ENCODE peak calls at places on chromosome 19, in eight cellular contexts. J is gastrocnemius medialis, O is astrocyte of the spinal cord, F is glutamatergic neuron, B is H1, H is lower leg skin, S is fibroblast of mammary gland, V is HFF-Myc. T is an unnamed sample.

GRCh38 chr19:30376272-30376671 is 4.1 kb downstream of the ZNF536 start:
- DNase-seq in B (no peak), O (no peak), J (no peak), F (no peak), S (no peak), H (no peak), V (no peak), T (no peak)

GRCh38 chr19:43572172-43572588 is 3.1 kb downstream of the XRCC1 start:
- DNase-seq in O (no peak), S (no peak), V (no peak), F (no peak), B (no peak), H (no peak), J (no peak), T (no peak)

GRCh38 chr19:30086916-30087315 is 144.9 kb downstream of the URI1 start:
- DNase-seq in J (no peak), H (no peak), F (no peak), O (no peak), V (no peak), S (no peak), B (no peak), T (no peak)

GRCh38 chr19:11848594-11849263 is at the start of gene ZNF439:
- DNase-seq in J (peak; percentile 58), H (peak; percentile 89), S (peak; percentile 34), F (peak; percentile 90), B (peak; percentile 23), O (peak; percentile 47), V (no peak), T (peak; percentile 69)

GRCh38 chr19:43290568-43291359 is 21.4 kb upstream of the PSG9 start:
- DNase-seq in J (no peak), F (peak; percentile 45), B (no peak), S (peak; percentile 15), O (peak; percentile 8), H (no peak), V (peak; percentile 3), T (no peak)

GRCh38 chr19:7715671-7716070 is 13.7 kb upstream of the FCER2 start:
- DNase-seq in S (no peak), V (no peak), F (no peak), B (no peak), J (no peak), O (no peak), H (no peak), T (no peak)

GRCh38 chr19:35347171-35347929 is at the start of gene FFAR1:
- DNase-seq in O (no peak), F (no peak), H (no peak), S (no peak), B (no peak), V (no peak), J (no peak), T (peak; percentile 36)

GRCh38 chr19:1251233-1251502 is 2.8 kb downstream of the MIDN start:
- DNase-seq in V (no peak), O (peak; percentile 66), F (no peak), H (no peak), B (no peak), S (peak; percentile 65), J (no peak), T (no peak)

GRCh38 chr19:52492991-52493470 is 34.4 kb upstream of the ZNF808 start:
- DNase-seq in B (peak; percentile 44), H (no peak), S (no peak), O (no peak), F (peak; percentile 47), J (no peak), V (no peak), T (no peak)

GRCh38 chr19:38795549-38795948 is 6.5 kb downstream of the LGALS7B start:
- DNase-seq in S (no peak), O (no peak), J (no peak), F (no peak), H (no peak), B (no peak), V (no peak), T (no peak)

GRCh38 chr19:611506-611869 is 21.8 kb downstream of the HCN2 start:
- DNase-seq in J (no peak), B (no peak), H (no peak), S (peak; percentile 94), F (no peak), V (peak; percentile 56), O (peak; percentile 98), T (no peak)

GRCh38 chr19:27746691-27747380 is 1466.1 kb downstream of the UQCRFS1 start:
- DNase-seq in J (no peak), H (peak; percentile 9), F (peak; percentile 52), S (peak; percentile 28), B (peak; percentile 25), O (no peak), V (no peak), T (peak; percentile 60)
- TF ChIP-seq CTCF in J (no peak), H (no peak), F (no peak), S (peak; percentile 17), B (peak; percentile 53), O (no peak), V (no peak), T (peak; percentile 54)

GRCh38 chr19:10334340-10335148 is 1.2 kb upstream of the RAVER1 start:
- DNase-seq in V (peak; percentile 81), H (peak; percentile 90), J (peak; percentile 93), B (peak; percentile 70), F (peak; percentile 89), S (peak; percentile 95), O (peak; percentile 95), T (peak; percentile 92)
- TF ChIP-seq CTCF in V (no peak), H (no peak), J (no peak), B (no peak), F (no peak), S (peak; percentile 4), O (no peak), T (no peak)

DNA sequence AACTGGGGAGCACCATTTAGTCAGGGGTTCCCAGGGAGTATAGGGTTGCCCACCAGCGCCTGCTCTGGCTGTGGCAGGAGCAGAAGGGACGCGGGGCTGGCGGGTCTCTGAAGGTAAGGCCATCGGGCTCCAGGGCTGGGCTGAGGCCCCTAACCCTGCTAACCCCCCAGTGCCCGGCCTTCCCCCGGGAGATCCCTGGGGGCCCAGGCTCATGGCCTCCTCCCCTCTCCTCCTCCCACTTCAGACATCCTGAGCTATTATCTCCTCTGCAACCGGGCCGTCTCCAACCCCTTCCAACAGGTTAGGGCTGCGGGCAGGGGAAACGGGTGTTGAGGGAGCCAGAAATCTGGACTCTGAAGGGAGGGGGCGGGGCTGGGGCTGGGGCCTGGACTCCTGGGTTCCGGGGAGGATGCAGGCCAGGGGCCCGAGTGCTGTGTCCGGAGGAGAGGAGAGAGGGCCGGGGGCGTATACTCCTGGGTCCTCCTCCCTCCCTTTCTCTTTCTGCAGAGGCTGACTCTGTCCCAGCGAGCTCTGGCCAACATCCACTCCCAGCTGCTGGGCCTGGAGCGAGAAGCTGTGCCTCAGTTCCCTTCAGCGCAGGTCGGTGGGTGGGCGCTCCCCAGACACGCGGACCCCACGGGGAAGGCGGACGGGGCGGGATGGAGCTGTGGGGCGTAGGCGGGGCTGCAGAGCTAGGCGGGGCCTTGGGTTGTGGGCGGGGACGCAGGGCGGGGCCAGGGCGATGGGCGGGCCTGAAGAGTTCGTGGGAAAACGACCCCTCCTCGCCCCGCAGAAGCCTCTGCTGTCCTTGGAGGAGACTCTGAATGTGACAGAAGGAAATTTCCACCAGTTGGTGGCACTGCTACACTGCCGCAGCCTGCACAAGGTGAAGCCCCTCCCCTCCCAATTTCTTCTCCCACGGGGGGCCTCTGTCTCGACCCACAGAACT is 15.3 kb downstream of the TTYH1 start:
- DNase-seq in O (no peak), B (no peak), F (peak; percentile 86), V (no peak), S (no peak), H (no peak), J (no peak), T (no peak)
- TF ChIP-seq CTCF in O (peak; percentile 20), B (peak; percentile 46), F (no peak), V (no peak), S (no peak), H (no peak), J (no peak), T (peak; percentile 59)

GRCh38 chr19:49637865-49638350 is 2.0 kb downstream of the RRAS start:
- DNase-seq in B (peak; percentile 31), V (peak; percentile 50), H (peak; percentile 82), O (peak; percentile 65), J (peak; percentile 76), S (peak; percentile 75), F (peak; percentile 60), T (no peak)

GRCh38 chr19:49632576-49632975 is 7.4 kb downstream of the RRAS start:
- DNase-seq in S (no peak), H (no peak), B (no peak), O (no peak), V (no peak), F (no peak), J (no peak), T (no peak)

GRCh38 chr19:49636230-49636932 is 3.6 kb downstream of the RRAS start:
- DNase-seq in V (no peak), O (no peak), H (no peak), S (no peak), J (no peak), B (no peak), F (no peak), T (no peak)

GRCh38 chr19:49638360-49638759 is 1.6 kb downstream of the RRAS start:
- DNase-seq in J (no peak), B (no peak), V (no peak), H (no peak), F (no peak), S (peak; percentile 29), O (no peak), T (no peak)

GRCh38 chr19:49635530-49636229 is 4.3 kb downstream of the RRAS start:
- DNase-seq in F (no peak), S (peak; percentile 20), B (no peak), O (no peak), J (no peak), H (no peak), V (no peak), T (no peak)
- TF ChIP-seq CTCF in F (no peak), S (no peak), B (peak; percentile 21), O (peak; percentile 8), J (no peak), H (no peak), V (no peak), T (peak; percentile 17)

GRCh38 chr19:50555033-50555432 is 13.2 kb downstream of the LRRC4B start:
- DNase-seq in S (no peak), O (no peak), F (no peak), H (no peak), J (no peak), V (no peak), B (no peak), T (no peak)
- TF ChIP-seq CTCF in S (no peak), O (no peak), F (no peak), H (no peak), J (no peak), V (no peak), B (no peak), T (no peak)

T was measured in type B pancreatic cell.